ENCODE peak calls at places on chromosomes 3 and 15, in six cellular contexts. One of them, this sample, is unnamed.

GRCh38 chr3:51799879-51800757 is 21.1 kb upstream of the IQCF6 start:
- DNase-seq in iPS-NIHi11: peak
- DNase-seq in pancreas: peak
- DNase-seq in activated CD4-positive, alpha-beta T cell treated with anti-CD3 and anti-CD28 coated beads for 24 hours: no peak
- DNase-seq in nephron progenitor cell: peak
- DNase-seq in COR-L47: no peak
- DNase-seq in this sample: no peak

GRCh38 chr15:56205061-56205876 is 38.4 kb downstream of the RFX7 start:
- DNase-seq in iPS-NIHi11: no peak
- DNase-seq in pancreas: no peak
- DNase-seq in activated CD4-positive, alpha-beta T cell treated with anti-CD3 and anti-CD28 coated beads for 24 hours: no peak
- DNase-seq in nephron progenitor cell: no peak
- DNase-seq in COR-L47: no peak
- DNase-seq in this sample: no peak

GRCh38 chr3:114076711-114077110 is 20.2 kb downstream of the QTRT2 start:
- DNase-seq in iPS-NIHi11: no peak
- DNase-seq in pancreas: no peak
- DNase-seq in activated CD4-positive, alpha-beta T cell treated with anti-CD3 and anti-CD28 coated beads for 24 hours: no peak
- DNase-seq in nephron progenitor cell: no peak
- DNase-seq in COR-L47: no peak
- DNase-seq in this sample: no peak

GRCh38 chr3:148746053-148746452 is 48.4 kb downstream of the AGTR1 start:
- DNase-seq in iPS-NIHi11: no peak
- DNase-seq in pancreas: no peak
- DNase-seq in activated CD4-positive, alpha-beta T cell treated with anti-CD3 and anti-CD28 coated beads for 24 hours: no peak
- DNase-seq in nephron progenitor cell: no peak
- DNase-seq in COR-L47: no peak
- DNase-seq in this sample: no peak

GRCh38 chr15:77409259-77410156 is 10.4 kb downstream of the PEAK1 start:
- DNase-seq in iPS-NIHi11: no peak
- DNase-seq in pancreas: no peak
- DNase-seq in activated CD4-positive, alpha-beta T cell treated with anti-CD3 and anti-CD28 coated beads for 24 hours: no peak
- DNase-seq in nephron progenitor cell: no peak
- DNase-seq in COR-L47: no peak
- DNase-seq in this sample: no peak

GRCh38 chr3:49689046-49689886 is at the start of the genes MST1 and RNF123:
- DNase-seq in iPS-NIHi11: peak
- DNase-seq in pancreas: peak
- DNase-seq in activated CD4-positive, alpha-beta T cell treated with anti-CD3 and anti-CD28 coated beads for 24 hours: peak
- DNase-seq in nephron progenitor cell: peak
- DNase-seq in COR-L47: no peak
- DNase-seq in this sample: peak

GRCh38 chr3:156711113-156711512 is 36.7 kb downstream of the TIPARP start:
- DNase-seq in iPS-NIHi11: no peak
- DNase-seq in pancreas: no peak
- DNase-seq in activated CD4-positive, alpha-beta T cell treated with anti-CD3 and anti-CD28 coated beads for 24 hours: no peak
- DNase-seq in nephron progenitor cell: no peak
- DNase-seq in COR-L47: no peak
- DNase-seq in this sample: no peak

GRCh38 chr15:74265046-74265639 is 29.0 kb downstream of the CCDC33 start:
- DNase-seq in iPS-NIHi11: peak
- DNase-seq in pancreas: no peak
- DNase-seq in activated CD4-positive, alpha-beta T cell treated with anti-CD3 and anti-CD28 coated beads for 24 hours: no peak
- DNase-seq in nephron progenitor cell: peak
- DNase-seq in COR-L47: no peak
- DNase-seq in this sample: no peak

GRCh38 chr3:43709022-43709421 is 18.3 kb downstream of the ABHD5 start:
- DNase-seq in iPS-NIHi11: no peak
- DNase-seq in pancreas: no peak
- DNase-seq in activated CD4-positive, alpha-beta T cell treated with anti-CD3 and anti-CD28 coated beads for 24 hours: no peak
- DNase-seq in nephron progenitor cell: no peak
- DNase-seq in COR-L47: no peak
- DNase-seq in this sample: no peak

GRCh38 chr3:62497156-62497555 is 123.8 kb upstream of the FEZF2 start:
- DNase-seq in iPS-NIHi11: no peak
- DNase-seq in pancreas: no peak
- DNase-seq in activated CD4-positive, alpha-beta T cell treated with anti-CD3 and anti-CD28 coated beads for 24 hours: no peak
- DNase-seq in nephron progenitor cell: no peak
- DNase-seq in COR-L47: no peak
- DNase-seq in this sample: no peak

GRCh38 chr15:90603893-90604292 is 74.2 kb downstream of the CRTC3 start:
- DNase-seq in iPS-NIHi11: peak
- DNase-seq in pancreas: peak
- DNase-seq in activated CD4-positive, alpha-beta T cell treated with anti-CD3 and anti-CD28 coated beads for 24 hours: peak
- DNase-seq in nephron progenitor cell: no peak
- DNase-seq in COR-L47: no peak
- DNase-seq in this sample: peak

GRCh38 chr15:100125627-100126231 is 216.0 kb downstream of the ADAMTS17 start:
- DNase-seq in iPS-NIHi11: no peak
- DNase-seq in pancreas: no peak
- DNase-seq in activated CD4-positive, alpha-beta T cell treated with anti-CD3 and anti-CD28 coated beads for 24 hours: no peak
- DNase-seq in nephron progenitor cell: no peak
- DNase-seq in COR-L47: no peak
- DNase-seq in this sample: peak

GRCh38 chr3:193778676-193779075 is 185.7 kb downstream of the OPA1 start:
- DNase-seq in iPS-NIHi11: no peak
- DNase-seq in pancreas: no peak
- DNase-seq in activated CD4-positive, alpha-beta T cell treated with anti-CD3 and anti-CD28 coated beads for 24 hours: no peak
- DNase-seq in nephron progenitor cell: no peak
- DNase-seq in COR-L47: no peak
- DNase-seq in this sample: no peak

GRCh38 chr3:52406791-52407510 is 38.0 kb downstream of the SEMA3G start:
- DNase-seq in iPS-NIHi11: no peak
- DNase-seq in pancreas: no peak
- DNase-seq in activated CD4-positive, alpha-beta T cell treated with anti-CD3 and anti-CD28 coated beads for 24 hours: no peak
- DNase-seq in nephron progenitor cell: no peak
- DNase-seq in COR-L47: no peak
- DNase-seq in this sample: no peak

GRCh38 chr3:84820126-84820525 is 138.7 kb upstream of the CADM2 start:
- DNase-seq in iPS-NIHi11: no peak
- DNase-seq in pancreas: no peak
- DNase-seq in activated CD4-positive, alpha-beta T cell treated with anti-CD3 and anti-CD28 coated beads for 24 hours: no peak
- DNase-seq in nephron progenitor cell: no peak
- DNase-seq in COR-L47: no peak
- DNase-seq in this sample: no peak

GRCh38 chr3:128846501-128846900 is 32.9 kb upstream of the ACAD9 start:
- DNase-seq in iPS-NIHi11: no peak
- DNase-seq in pancreas: no peak
- DNase-seq in activated CD4-positive, alpha-beta T cell treated with anti-CD3 and anti-CD28 coated beads for 24 hours: no peak
- DNase-seq in nephron progenitor cell: no peak
- DNase-seq in COR-L47: no peak
- DNase-seq in this sample: no peak

GRCh38 chr3:33954956-33955355 is 156.5 kb downstream of the PDCD6IP start:
- DNase-seq in iPS-NIHi11: peak
- DNase-seq in pancreas: no peak
- DNase-seq in activated CD4-positive, alpha-beta T cell treated with anti-CD3 and anti-CD28 coated beads for 24 hours: no peak
- DNase-seq in nephron progenitor cell: no peak
- DNase-seq in COR-L47: no peak
- DNase-seq in this sample: no peak

GRCh38 chr3:100518983-100519382 is 26.6 kb downstream of the TMEM45A start:
- DNase-seq in iPS-NIHi11: no peak
- DNase-seq in pancreas: no peak
- DNase-seq in activated CD4-positive, alpha-beta T cell treated with anti-CD3 and anti-CD28 coated beads for 24 hours: no peak
- DNase-seq in nephron progenitor cell: no peak
- DNase-seq in COR-L47: no peak
- DNase-seq in this sample: no peak

GRCh38 chr15:64944961-64945360 is 33.3 kb downstream of the ANKDD1A start:
- DNase-seq in iPS-NIHi11: no peak
- DNase-seq in pancreas: no peak
- DNase-seq in activated CD4-positive, alpha-beta T cell treated with anti-CD3 and anti-CD28 coated beads for 24 hours: no peak
- DNase-seq in nephron progenitor cell: no peak
- DNase-seq in COR-L47: no peak
- DNase-seq in this sample: no peak

GRCh38 chr3:141876891-141877561 is 583 bp downstream of the ATP1B3 start:
- DNase-seq in iPS-NIHi11: peak
- DNase-seq in pancreas: peak
- DNase-seq in activated CD4-positive, alpha-beta T cell treated with anti-CD3 and anti-CD28 coated beads for 24 hours: peak
- DNase-seq in nephron progenitor cell: peak
- DNase-seq in COR-L47: peak
- DNase-seq in this sample: peak